ENCODE peak calls at places on chromosome 15, in six cellular contexts. Z, J, S, E, M and U are unnamed samples.

GRCh38 chr15:51065781-51066180 is 28.9 kb downstream of the TNFAIP8L3 start:
- DNase-seq in Z (no peak), J (no peak), S (no peak), E (no peak), M (no peak), U (no peak)

GRCh38 chr15:36185438-36185837 is 394.0 kb upstream of the CDIN1 start:
- DNase-seq in Z (no peak), J (no peak), S (no peak), E (no peak), M (no peak), U (no peak)

GRCh38 chr15:81225161-81225671 is 28.5 kb downstream of the IL16 start:
- DNase-seq in Z (no peak), J (no peak), S (peak), E (no peak), M (no peak), U (no peak)

GRCh38 chr15:58063612-58064011 is 1.9 kb downstream of the ALDH1A2 start:
- DNase-seq in Z (no peak), J (no peak), S (no peak), E (no peak), M (no peak), U (no peak)

GRCh38 chr15:39177561-39177960 is 403.3 kb upstream of the THBS1 start:
- DNase-seq in Z (no peak), J (no peak), S (no peak), E (no peak), M (no peak), U (no peak)

GRCh38 chr15:65954289-65954741 is 85.0 kb downstream of the RAB11A start:
- DNase-seq in Z (no peak), J (no peak), S (no peak), E (no peak), M (no peak), U (no peak)

GRCh38 chr15:56805466-56806146 is 72.3 kb upstream of the ZNF280D start:
- DNase-seq in Z (peak), J (no peak), S (peak), E (no peak), M (no peak), U (no peak)

GRCh38 chr15:99729920-99730319 is 3.3 kb downstream of the LYSMD4 start:
- DNase-seq in Z (no peak), J (no peak), S (peak), E (no peak), M (no peak), U (peak)

GRCh38 chr15:31383150-31383549 is 56.5 kb downstream of the KLF13 start:
- DNase-seq in Z (no peak), J (no peak), S (no peak), E (no peak), M (no peak), U (no peak)

GRCh38 chr15:36996538-36997181 is 103.7 kb downstream of the MEIS2 start:
- DNase-seq in Z (no peak), J (no peak), S (no peak), E (no peak), M (no peak), U (no peak)

GRCh38 chr15:66046751-66047150 is 177.5 kb downstream of the RAB11A start:
- DNase-seq in Z (no peak), J (no peak), S (no peak), E (no peak), M (no peak), U (peak)

GRCh38 chr15:29129903-29130302 is 139.7 kb downstream of the NSMCE3 start:
- DNase-seq in Z (no peak), J (no peak), S (peak), E (no peak), M (no peak), U (no peak)

GRCh38 chr15:62094398-62094797 is 27.6 kb downstream of the C2CD4A start:
- DNase-seq in Z (no peak), J (no peak), S (no peak), E (no peak), M (no peak), U (no peak)

GRCh38 chr15:80188293-80188692 is 35.5 kb downstream of the FAH start:
- DNase-seq in Z (no peak), J (no peak), S (no peak), E (no peak), M (no peak), U (no peak)

GRCh38 chr15:90184786-90185704 is 16.1 kb upstream of the SEMA4B start:
- DNase-seq in Z (peak), J (no peak), S (peak), E (peak), M (peak), U (peak)

GRCh38 chr15:67776600-67776999 is 48.7 kb upstream of the SKOR1 start:
- DNase-seq in Z (no peak), J (no peak), S (peak), E (no peak), M (no peak), U (no peak)

GRCh38 chr15:56725386-56725785 is 7.9 kb downstream of the ZNF280D start:
- DNase-seq in Z (no peak), J (no peak), S (no peak), E (no peak), M (no peak), U (no peak)

GRCh38 chr15:34023932-34024331 is 15.1 kb downstream of the AVEN start:
- DNase-seq in Z (no peak), J (no peak), S (no peak), E (no peak), M (no peak), U (no peak)

GRCh38 chr15:80485370-80486164 is 81.4 kb downstream of the ARNT2 start:
- DNase-seq in Z (no peak), J (no peak), S (no peak), E (no peak), M (no peak), U (no peak)

GRCh38 chr15:82647045-82647834 is at the start of gene CPEB1:
- DNase-seq in Z (peak), J (no peak), S (peak), E (no peak), M (peak), U (no peak)

GRCh38 chr15:95292790-95293450 is 1037.6 kb upstream of the NR2F2 start:
- DNase-seq in Z (no peak), J (no peak), S (no peak), E (no peak), M (no peak), U (no peak)

GRCh38 chr15:98177950-98178848 is 217.7 kb downstream of the ARRDC4 start:
- DNase-seq in Z (peak), J (no peak), S (no peak), E (no peak), M (peak), U (peak)